ENCODE peak calls at places on chromosomes 12 and 14, in seven cellular contexts. T is body of pancreas; U is CD8-positive, alpha-beta T cell; G is cardiac muscle cell; A is transverse colon; M is H9; P is gastrocnemius medialis. Y is an unnamed sample.

GRCh38 chr14:77151245-77151644 is 9.7 kb upstream of the ZDHHC22 start:
- DNase-seq in M (peak), U (no peak), T (no peak), A (no peak), G (peak), P (no peak), Y (peak)

GRCh38 chr12:29416748-29417147 is 35.8 kb upstream of the ERGIC2 start:
- DNase-seq in T (no peak), P (no peak), U (no peak), G (no peak), A (no peak), M (no peak), Y (no peak)

GRCh38 chr12:26791328-26791791 is 41.6 kb downstream of the ITPR2 start:
- DNase-seq in M (no peak), P (no peak), A (no peak), G (peak), U (no peak), T (no peak), Y (no peak)

GRCh38 chr12:39816671-39817185 is 197.1 kb upstream of the ABCD2 start:
- DNase-seq in U (no peak), P (no peak), T (no peak), G (no peak), A (no peak), M (no peak), Y (no peak)

GRCh38 chr14:100634026-100634425 is 46.8 kb upstream of the BEGAIN start:
- DNase-seq in T (no peak), M (no peak), A (no peak), U (no peak), P (no peak), G (no peak), Y (no peak)

GRCh38 chr14:79426103-79426755 is 785.1 kb downstream of the DIO2 start:
- DNase-seq in U (no peak), A (no peak), G (no peak), T (no peak), M (no peak), P (no peak), Y (no peak)

GRCh38 chr12:124456652-124457152 is 110.7 kb downstream of the NCOR2 start:
- DNase-seq in G (no peak), T (no peak), M (no peak), U (peak), A (peak), P (no peak), Y (no peak)

GRCh38 chr14:95185452-95186392 is 28.4 kb upstream of the DICER1 start:
- DNase-seq in T (peak), P (peak), A (peak), G (peak), M (no peak), U (no peak), Y (peak)

DNA sequence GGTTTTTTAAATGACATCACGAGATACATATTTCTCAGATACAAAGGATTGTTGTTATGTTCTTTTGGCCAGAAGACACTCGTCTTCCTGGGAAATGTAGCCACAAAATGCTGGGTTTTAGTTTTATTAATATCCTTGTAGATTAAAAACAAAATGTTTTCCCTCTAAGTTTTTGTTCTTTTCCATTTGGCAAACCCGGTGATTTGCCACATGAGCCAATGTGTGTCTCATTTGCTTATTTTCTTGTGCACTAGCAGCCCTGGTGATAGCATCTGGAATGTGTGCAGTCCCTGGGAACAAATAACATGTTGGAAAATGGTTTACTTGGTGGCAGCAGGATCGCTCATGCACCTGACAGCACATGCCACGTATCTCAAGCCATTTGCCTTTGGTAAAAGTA is 61.0 kb downstream of the HMGA2 start:
- DNase-seq in T (no peak), A (no peak), U (no peak), P (no peak), G (peak), M (no peak), Y (no peak)
- H3K27ac ChIP-seq in T (no peak), A (no peak), U (no peak), P (no peak), G (no peak), M (no peak), Y (peak)

DNA sequence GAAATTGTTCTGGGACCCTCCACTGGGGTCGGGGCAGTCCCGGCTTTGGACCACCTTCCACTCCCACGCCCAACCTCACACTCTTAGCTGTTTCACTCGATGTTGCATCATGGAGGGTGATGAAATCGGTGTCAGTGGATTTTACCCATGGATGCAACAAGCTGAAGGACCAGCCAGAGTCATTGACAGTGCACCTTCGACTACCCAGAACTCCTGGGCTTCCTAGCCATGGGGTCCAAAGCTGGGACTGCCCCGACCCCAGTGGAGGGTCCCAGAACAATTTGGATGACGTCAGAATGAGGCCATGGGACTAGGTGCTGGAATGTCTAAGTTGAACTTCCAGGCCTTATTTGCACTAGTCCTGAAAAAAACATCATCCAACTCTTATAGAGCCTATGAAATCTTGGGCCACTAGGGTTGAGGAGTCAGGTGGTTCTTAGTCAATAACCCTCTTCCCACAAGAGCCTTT is 897 bp upstream of the IL23A start:
- DNase-seq in T (no peak), P (no peak), A (no peak), G (no peak), M (no peak), U (no peak), Y (no peak)
- H3K27ac ChIP-seq in T (no peak), P (no peak), A (no peak), G (no peak), M (no peak), U (peak), Y (no peak)

DNA sequence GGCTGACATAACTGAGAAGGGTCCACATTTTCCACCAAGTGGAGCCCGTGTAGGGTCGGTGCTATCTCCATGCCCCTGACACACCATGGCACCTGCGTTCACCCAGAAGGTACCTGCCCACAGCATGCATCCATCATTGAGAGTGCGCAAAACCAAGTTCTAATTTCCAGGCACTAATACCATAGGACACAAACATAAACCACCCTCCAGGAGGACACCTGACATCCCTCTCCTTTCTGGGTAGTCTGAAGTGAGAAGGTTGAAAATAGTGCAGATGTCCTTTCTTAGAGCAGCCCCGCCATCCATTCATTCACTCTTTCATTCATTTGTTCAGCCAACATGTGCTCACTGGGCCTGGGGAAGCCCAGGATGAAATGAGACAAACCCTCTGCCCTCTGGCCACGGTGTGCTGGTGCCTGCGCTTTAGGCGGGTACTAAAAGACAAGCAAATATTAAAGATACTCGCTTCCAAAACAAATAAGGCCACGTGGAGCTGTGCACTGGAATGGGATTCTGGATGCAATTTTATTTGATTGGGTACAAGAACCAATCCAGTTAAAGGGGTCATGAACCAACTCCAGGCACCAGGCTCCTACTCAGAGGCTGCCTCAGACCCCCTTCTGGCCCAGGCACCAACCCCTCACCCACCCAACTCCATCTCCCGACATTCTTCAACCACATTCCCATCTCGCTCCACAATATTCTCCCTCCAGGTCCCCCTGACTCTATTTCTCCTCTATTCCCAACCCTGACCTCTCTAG is 1.2 kb downstream of the TTC7B start:
- DNase-seq in P (no peak), A (no peak), T (peak), G (no peak), U (no peak), M (no peak), Y (no peak)
- H3K27ac ChIP-seq in P (peak), A (no peak), T (no peak), G (no peak), U (no peak), M (no peak), Y (no peak)

DNA sequence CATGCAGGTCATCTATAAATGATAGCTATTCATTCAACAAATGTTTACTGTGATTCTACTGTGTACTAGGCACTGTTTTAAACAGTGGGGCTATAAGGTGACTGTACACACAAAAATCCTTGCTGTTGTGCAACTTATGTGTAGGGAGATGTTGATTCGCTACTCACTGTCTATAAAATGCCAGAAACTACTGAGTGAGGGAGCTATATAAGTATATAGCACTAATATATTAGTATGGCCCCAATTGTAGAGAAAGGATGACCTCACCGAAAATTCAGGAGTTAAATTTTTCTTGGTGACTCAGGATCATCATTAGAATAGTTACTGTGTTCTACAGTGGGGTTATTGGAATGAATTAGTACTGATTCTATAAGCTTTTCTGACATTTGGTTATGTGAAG is 117.4 kb downstream of the TGFB3 start:
- DNase-seq in P (no peak), G (peak), T (no peak), U (no peak), A (no peak), M (no peak), Y (no peak)
- H3K27ac ChIP-seq in P (no peak), G (no peak), T (no peak), U (no peak), A (no peak), M (no peak), Y (no peak)

DNA sequence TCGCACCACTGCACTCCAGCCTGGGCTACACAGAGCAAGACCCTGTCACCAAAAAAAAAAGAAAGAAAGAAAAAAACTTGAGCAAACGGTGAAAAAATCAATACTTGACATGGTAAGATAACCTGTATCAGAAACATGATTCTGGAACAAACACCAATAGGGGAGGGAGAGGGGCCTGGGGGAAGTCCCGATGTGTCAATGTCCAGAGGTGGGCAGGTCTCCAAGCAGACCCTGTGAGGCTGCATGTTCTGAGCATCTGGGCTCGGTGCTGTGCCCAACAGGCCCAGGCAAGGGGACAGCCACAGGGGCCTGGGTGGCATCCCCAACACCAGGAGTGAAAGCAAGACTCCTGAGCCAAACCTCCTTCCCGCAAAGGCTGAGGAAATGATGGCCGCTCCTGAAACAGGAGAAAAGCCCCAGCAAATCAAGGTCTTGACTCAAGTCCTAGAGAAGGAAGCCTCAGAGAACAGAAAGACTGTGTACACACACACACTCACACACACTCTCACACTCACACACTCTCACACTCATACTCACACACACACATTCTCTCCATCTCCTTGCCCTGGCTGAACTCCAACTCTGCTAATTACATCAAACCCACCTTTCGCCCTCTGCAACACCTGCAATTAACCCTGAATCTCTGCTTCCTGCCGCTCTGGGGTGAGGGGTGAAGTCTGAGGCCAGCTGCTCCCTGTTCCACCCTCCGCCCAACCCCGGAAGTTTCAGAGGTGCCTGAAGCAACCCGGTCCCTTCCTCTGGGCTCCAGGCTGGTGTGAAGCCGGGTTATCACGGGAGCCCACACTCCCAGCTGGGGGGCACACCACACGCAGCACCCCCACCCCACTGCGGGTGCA is 20.4 kb downstream of the CCDC88C start:
- DNase-seq in G (no peak), M (peak), P (no peak), T (peak), U (peak), A (peak), Y (no peak)
- H3K27ac ChIP-seq in G (no peak), M (no peak), P (no peak), T (peak), U (peak), A (peak), Y (no peak)

GRCh38 chr14:58751788-58752187 is 114.0 kb downstream of the DACT1 start:
- DNase-seq in U (no peak), M (no peak), T (no peak), P (no peak), A (no peak), G (no peak), Y (no peak)
- H3K27ac ChIP-seq in U (no peak), M (no peak), T (no peak), P (no peak), A (peak), G (no peak), Y (no peak)

DNA sequence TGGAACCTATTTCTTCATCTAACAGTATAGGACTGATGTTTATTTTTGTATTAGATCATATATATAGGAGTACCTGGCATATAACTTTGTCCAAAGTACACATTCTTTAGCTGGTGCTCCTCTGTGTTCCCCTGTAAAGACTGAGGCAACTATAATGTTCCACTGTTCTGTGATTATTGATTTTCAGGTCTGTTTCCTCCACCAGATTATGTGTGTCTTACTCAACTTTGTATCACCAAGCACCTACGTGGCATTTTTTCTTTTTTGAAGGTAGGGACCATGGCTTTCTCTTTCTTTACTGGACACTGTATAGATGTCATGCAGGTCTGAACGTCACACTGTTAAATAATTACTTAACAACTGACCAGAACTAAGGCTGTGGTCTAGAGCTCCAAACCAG is 29.3 kb downstream of the BICD1 start:
- DNase-seq in M (no peak), A (no peak), U (no peak), P (no peak), T (no peak), G (no peak), Y (no peak)
- H3K27ac ChIP-seq in M (no peak), A (no peak), U (no peak), P (no peak), T (no peak), G (peak), Y (no peak)

GRCh38 chr12:122836027-122836921 is 1.0 kb downstream of the HIP1R start:
- DNase-seq in P (no peak), U (peak), A (peak), M (peak), T (peak), G (no peak), Y (peak)
- H3K27ac ChIP-seq in P (peak), U (peak), A (peak), M (no peak), T (peak), G (no peak), Y (peak)